ENCODE peak calls at places on chromosomes 16 and 17, in seven cellular contexts. M is endothelial cell, U is omental fat pad, T is mucosa of descending colon, X is A549, B is tibial artery, F is stomach. G is an unnamed sample.

GRCh38 chr16:30183961-30184429 is 593 bp downstream of the CORO1A start:
- DNase-seq in M (no peak), U (no peak), T (peak; percentile 88), X (no peak), B (no peak), F (peak; percentile 53), G (no peak)

GRCh38 chr17:55632236-55632635 is 90.4 kb downstream of the TMEM100 start:
- DNase-seq in M (no peak), U (no peak), T (no peak), X (no peak), B (no peak), F (no peak), G (no peak)

GRCh38 chr16:2398520-2398919 is 30.7 kb upstream of the CCNF start:
- DNase-seq in M (no peak), U (no peak), T (no peak), X (no peak), B (no peak), F (no peak), G (no peak)

GRCh38 chr17:1270210-1271019 is at the start of gene BHLHA9:
- DNase-seq in M (no peak), U (no peak), T (peak; percentile 57), X (no peak), B (no peak), F (no peak), G (no peak)

GRCh38 chr16:63289834-63290460 is 1253.7 kb upstream of the CDH8 start:
- DNase-seq in M (peak; percentile 60), U (no peak), T (no peak), X (peak; percentile 48), B (peak; percentile 20), F (peak; percentile 46), G (no peak)

GRCh38 chr17:78304549-78305037 is 55.3 kb downstream of the SOCS3 start:
- DNase-seq in M (no peak), U (no peak), T (no peak), X (no peak), B (no peak), F (no peak), G (no peak)

GRCh38 chr16:77157773-77158172 is 33.2 kb upstream of the MON1B start:
- DNase-seq in M (no peak), U (no peak), T (no peak), X (no peak), B (no peak), F (no peak), G (no peak)

GRCh38 chr16:89365996-89366395 is 124.4 kb downstream of the ANKRD11 start:
- DNase-seq in M (no peak), U (no peak), T (no peak), X (no peak), B (no peak), F (no peak), G (no peak)

GRCh38 chr17:57856792-57857620 is 7.2 kb upstream of the MRPS23 start:
- DNase-seq in M (no peak), U (no peak), T (no peak), X (no peak), B (no peak), F (no peak), G (no peak)

GRCh38 chr17:34892864-34893263 is 68.4 kb downstream of the CCT6B start:
- DNase-seq in M (peak; percentile 69), U (no peak), T (no peak), X (peak; percentile 33), B (no peak), F (no peak), G (no peak)

GRCh38 chr16:54930034-54930938 is at the start of gene IRX5:
- DNase-seq in M (peak; percentile 79), U (no peak), T (peak; percentile 82), X (peak; percentile 96), B (peak; percentile 86), F (peak; percentile 92), G (no peak)

GRCh38 chr17:4520881-4521600 is 22.4 kb downstream of the SPNS2 start:
- DNase-seq in M (no peak), U (no peak), T (no peak), X (peak; percentile 52), B (no peak), F (peak; percentile 86), G (no peak)

GRCh38 chr16:57041182-57042156 is 50.9 kb upstream of the CPNE2 start:
- DNase-seq in M (no peak), U (no peak), T (peak; percentile 77), X (peak; percentile 20), B (no peak), F (peak; percentile 43), G (no peak)

GRCh38 chr17:30336369-30337171 is 2.7 kb upstream of the TMIGD1 start:
- DNase-seq in M (peak; percentile 20), U (no peak), T (no peak), X (peak; percentile 88), B (no peak), F (peak; percentile 50), G (peak; percentile 18)

GRCh38 chr16:13324861-13325260 is 423.5 kb downstream of the SHISA9 start:
- DNase-seq in M (no peak), U (no peak), T (no peak), X (no peak), B (no peak), F (no peak), G (no peak)

GRCh38 chr17:149231-149630 is 11.9 kb downstream of the SCGB1C2 start:
- DNase-seq in M (peak; percentile 2), U (no peak), T (no peak), X (no peak), B (no peak), F (no peak), G (no peak)

DNA sequence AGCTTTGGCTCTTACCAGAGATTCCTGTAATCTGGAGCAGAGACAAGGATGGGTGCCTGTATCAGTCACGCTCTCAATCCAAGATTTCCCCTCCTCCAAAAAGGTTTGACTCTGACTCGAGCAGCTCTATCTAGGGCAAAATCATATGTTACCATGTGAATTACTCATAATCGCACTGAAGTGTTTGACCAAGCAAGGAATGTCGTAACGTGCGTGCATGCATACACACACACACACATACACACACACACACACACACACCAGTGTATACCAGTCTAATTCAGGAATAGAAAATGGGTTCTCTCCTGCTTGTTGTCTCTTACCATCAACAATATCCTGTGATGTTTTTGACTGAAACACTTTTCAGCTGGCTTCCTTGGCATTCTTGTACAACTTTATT is 835.1 kb downstream of the KCNJ2 start:
- DNase-seq in M (no peak), U (no peak), T (no peak), X (no peak), B (no peak), F (no peak), G (no peak)
- TF ChIP-seq CTCF in M (no peak), U (no peak), T (no peak), X (no peak), B (no peak), F (no peak), G (no peak)

GRCh38 chr17:17704931-17705330 is 23.7 kb downstream of the RAI1 start:
- DNase-seq in M (no peak), U (no peak), T (no peak), X (no peak), B (no peak), F (no peak), G (no peak)

GRCh38 chr17:17708301-17708700 is 27.0 kb downstream of the RAI1 start:
- DNase-seq in M (no peak), U (no peak), T (no peak), X (no peak), B (no peak), F (no peak), G (no peak)

GRCh38 chr17:17708816-17709215 is 27.6 kb downstream of the RAI1 start:
- DNase-seq in M (no peak), U (no peak), T (no peak), X (no peak), B (no peak), F (no peak), G (no peak)

GRCh38 chr17:17703608-17703919 is 22.3 kb downstream of the RAI1 start:
- DNase-seq in M (no peak), U (no peak), T (no peak), X (no peak), B (no peak), F (no peak), G (no peak)

GRCh38 chr17:17706140-17707060 is 25.1 kb downstream of the RAI1 start:
- DNase-seq in M (no peak), U (no peak), T (no peak), X (no peak), B (no peak), F (no peak), G (no peak)
- TF ChIP-seq CTCF in M (no peak), U (no peak), T (no peak), X (no peak), B (no peak), F (no peak), G (no peak)

GRCh38 chr16:73199214-73199613 is 151.3 kb upstream of the ZFHX3 start:
- DNase-seq in M (no peak), U (no peak), T (no peak), X (peak; percentile 24), B (no peak), F (no peak), G (no peak)
- TF ChIP-seq CTCF in M (no peak), U (no peak), T (no peak), X (peak; percentile 26), B (no peak), F (no peak), G (no peak)

GRCh38 chr17:47620503-47621245 is 29.0 kb upstream of the KPNB1 start:
- DNase-seq in M (no peak), U (no peak), T (no peak), X (no peak), B (no peak), F (no peak), G (no peak)

GRCh38 chr17:47618416-47618815 is 31.3 kb upstream of the KPNB1 start:
- DNase-seq in M (peak; percentile 5), U (no peak), T (no peak), X (peak; percentile 42), B (no peak), F (no peak), G (no peak)

GRCh38 chr17:47622179-47622549 is 27.6 kb upstream of the KPNB1 start:
- DNase-seq in M (no peak), U (no peak), T (no peak), X (no peak), B (no peak), F (no peak), G (no peak)

GRCh38 chr17:47624727-47625068 is 25.0 kb upstream of the KPNB1 start:
- DNase-seq in M (no peak), U (no peak), T (no peak), X (no peak), B (no peak), F (no peak), G (no peak)

DNA sequence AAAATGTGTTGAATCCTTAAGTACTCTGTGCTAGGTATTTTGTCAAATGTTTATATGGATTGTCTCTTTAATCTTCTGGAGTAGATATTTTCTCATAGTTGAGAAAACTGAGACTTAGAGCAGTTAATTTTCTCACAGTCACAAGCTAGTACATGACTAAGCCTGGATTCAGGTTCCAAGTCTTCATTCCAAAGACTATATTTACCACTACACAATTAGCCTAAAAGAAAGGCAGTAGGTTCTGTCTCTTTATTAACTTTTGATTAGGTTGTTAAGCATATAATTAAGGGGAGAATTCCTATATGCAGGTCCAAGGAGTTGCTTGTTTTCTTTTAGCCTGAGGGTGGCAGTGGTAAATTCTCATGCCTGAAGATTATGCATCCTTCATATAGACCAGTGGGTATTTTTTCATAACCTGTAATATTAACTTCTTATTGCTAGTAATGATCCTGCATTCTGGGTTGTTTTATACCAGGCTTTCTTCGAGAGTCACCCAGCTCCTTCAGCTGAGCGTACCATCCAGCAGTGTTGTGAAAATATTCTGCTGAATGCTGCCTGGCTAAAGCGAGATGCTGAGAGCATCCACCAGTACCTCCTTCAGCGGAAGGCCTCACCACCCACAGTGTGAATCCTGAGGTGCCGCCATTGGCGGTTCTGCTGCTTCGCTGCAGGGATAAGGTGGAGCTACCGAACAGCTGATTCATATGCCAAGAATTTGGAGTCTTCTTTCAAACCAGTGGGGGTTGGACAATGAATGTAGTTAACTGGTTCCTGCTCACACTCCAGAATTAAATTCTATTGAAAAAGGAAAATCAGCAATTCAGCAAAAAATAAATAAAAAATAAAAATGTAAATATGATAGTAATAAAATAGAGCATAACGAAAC is 28.2 kb upstream of the KPNB1 start:
- DNase-seq in M (no peak), U (peak; percentile 42), T (no peak), X (peak; percentile 88), B (no peak), F (no peak), G (no peak)
- TF ChIP-seq CTCF in M (no peak), U (no peak), T (no peak), X (peak; percentile 27), B (no peak), F (no peak), G (peak; percentile 25)